ENCODE peak calls at places on chromosome 14, in eight cellular contexts. W, S, N, C, F, G, O and T are unnamed samples.

GRCh38 chr14:95524706-95525512 is 8.5 kb upstream of the SYNE3 start:
- DNase-seq in S (no peak), O (no peak), F (no peak), W (peak), C (no peak), N (peak), G (peak), T (no peak)

GRCh38 chr14:72291908-72292688 is 359.9 kb downstream of the RGS6 start:
- DNase-seq in O (no peak), N (peak), C (peak), W (peak), G (no peak), F (no peak), S (peak), T (peak)

GRCh38 chr14:77302926-77303325 is 17.8 kb downstream of the POMT2 start:
- DNase-seq in W (peak), G (no peak), C (no peak), N (peak), O (no peak), F (no peak), S (no peak), T (peak)

GRCh38 chr14:33465952-33466700 is 484.7 kb downstream of the EGLN3 start:
- DNase-seq in S (no peak), C (no peak), W (peak), F (no peak), O (no peak), G (no peak), N (no peak), T (no peak)

GRCh38 chr14:95137804-95138167 is 19.5 kb downstream of the DICER1 start:
- DNase-seq in C (no peak), S (no peak), G (no peak), O (no peak), W (peak), N (no peak), F (no peak), T (no peak)

GRCh38 chr14:103517626-103518415 is 4.8 kb downstream of the CKB start:
- DNase-seq in O (no peak), W (no peak), C (peak), S (no peak), G (no peak), N (no peak), F (no peak), T (no peak)

GRCh38 chr14:64221604-64222003 is 72.6 kb downstream of the ESR2 start:
- DNase-seq in O (no peak), S (no peak), G (no peak), C (no peak), F (no peak), N (no peak), W (no peak), T (no peak)

GRCh38 chr14:39169541-39169900 is 612 bp downstream of the TRAPPC6B start:
- DNase-seq in S (no peak), G (no peak), W (peak), F (no peak), O (no peak), N (no peak), C (peak), T (no peak)

GRCh38 chr14:68591786-68592185 is 201.1 kb downstream of the ZFP36L1 start:
- DNase-seq in W (no peak), F (peak), G (no peak), N (no peak), C (no peak), O (no peak), S (no peak), T (no peak)

GRCh38 chr14:71478542-71478941 is 453.7 kb upstream of the RGS6 start:
- DNase-seq in O (no peak), G (no peak), W (peak), F (no peak), C (no peak), S (no peak), N (peak), T (peak)

GRCh38 chr14:92470215-92470614 is 43.4 kb upstream of the RIN3 start:
- DNase-seq in S (no peak), F (no peak), G (no peak), C (no peak), W (peak), O (no peak), N (peak), T (peak)

GRCh38 chr14:73785834-73786631 is 65.6 kb upstream of the PTGR2 start:
- DNase-seq in N (peak), S (peak), W (peak), G (peak), O (peak), F (peak), C (peak), T (peak)

GRCh38 chr14:93709249-93709648 is 79.0 kb downstream of the PRIMA1 start:
- DNase-seq in C (no peak), O (no peak), G (no peak), F (no peak), N (no peak), S (no peak), W (no peak), T (peak)
- TF ChIP-seq CTCF in C (no peak), O (no peak), G (no peak), F (no peak), N (no peak), S (no peak), W (no peak), T (no peak)

DNA sequence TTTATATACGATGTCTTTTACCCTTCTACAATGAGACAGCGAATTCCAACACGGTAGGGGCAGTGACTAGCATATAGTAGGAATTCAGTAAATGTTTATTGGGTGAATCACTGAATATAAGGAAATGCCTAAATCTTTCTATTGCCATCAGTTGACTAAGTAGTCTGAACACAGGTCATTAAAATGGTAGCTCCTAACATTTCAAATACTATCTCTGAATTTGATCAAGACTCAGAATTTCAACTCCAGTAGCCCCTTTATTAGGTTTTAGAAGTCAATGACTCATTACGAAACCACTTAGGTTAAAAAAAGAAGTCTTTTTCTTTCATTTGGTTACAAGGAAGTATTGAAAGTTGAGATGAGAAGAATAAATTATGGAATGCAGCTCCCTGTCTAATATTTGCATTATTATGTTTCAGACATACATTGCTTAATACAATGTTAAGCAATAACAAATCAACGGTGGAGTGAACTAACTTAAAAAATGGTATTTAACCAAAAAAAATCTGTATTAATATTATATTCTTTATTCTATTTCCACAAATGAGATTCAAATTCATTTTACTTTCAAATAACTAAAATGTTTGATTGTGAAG is 302.8 kb downstream of the CEP128 start:
- DNase-seq in G (no peak), W (peak), O (no peak), N (peak), S (no peak), F (no peak), C (no peak), T (peak)
- H3K4me3 ChIP-seq in G (no peak), W (no peak), O (no peak), N (no peak), S (no peak), F (no peak), C (no peak), T (no peak)

GRCh38 chr14:61512508-61512907 is 182.8 kb upstream of the HIF1A start:
- DNase-seq in C (no peak), N (peak), W (peak), F (no peak), S (no peak), O (no peak), G (no peak), T (peak)

GRCh38 chr14:61510736-61511557 is 184.4 kb upstream of the HIF1A start:
- DNase-seq in F (no peak), G (no peak), C (no peak), N (no peak), S (no peak), W (no peak), O (no peak), T (no peak)

GRCh38 chr14:61511558-61511924 is 183.8 kb upstream of the HIF1A start:
- DNase-seq in N (no peak), W (no peak), S (peak), G (no peak), O (no peak), C (no peak), F (no peak), T (no peak)

GRCh38 chr14:61514006-61514830 is 181.1 kb upstream of the HIF1A start:
- DNase-seq in W (no peak), F (no peak), C (no peak), S (no peak), O (no peak), G (no peak), N (peak), T (peak)

DNA sequence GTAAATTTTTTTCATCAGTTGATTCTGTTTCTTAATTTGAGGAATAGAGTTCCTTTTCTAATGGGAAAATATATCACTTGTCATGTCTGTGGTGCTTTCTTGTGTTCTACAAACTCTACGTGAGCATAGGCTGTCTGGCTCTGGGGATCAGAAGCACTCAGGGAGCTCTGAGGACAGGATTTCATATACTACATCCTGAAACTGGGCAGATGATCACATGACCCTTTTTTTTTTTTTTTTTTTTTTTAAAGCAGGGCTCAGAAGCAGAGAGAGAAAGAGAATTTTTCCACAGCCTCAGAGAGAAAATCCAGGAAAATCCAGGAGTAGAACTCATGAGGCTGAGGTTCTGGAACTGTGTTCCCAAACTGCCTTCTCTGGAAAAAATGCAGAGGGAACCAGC is 183.3 kb upstream of the HIF1A start:
- DNase-seq in F (no peak), W (peak), G (no peak), N (no peak), O (no peak), C (no peak), S (no peak), T (peak)
- TF ChIP-seq CTCF in F (no peak), W (no peak), G (no peak), N (no peak), O (no peak), C (no peak), S (no peak), T (no peak)

GRCh38 chr14:22521449-22522239 is 67.4 kb downstream of the DAD1 start:
- DNase-seq in C (no peak), G (no peak), W (no peak), O (no peak), N (no peak), F (no peak), S (no peak), T (no peak)
- H3K4me3 ChIP-seq in C (no peak), G (no peak), W (no peak), O (no peak), N (no peak), F (no peak), S (no peak), T (no peak)

GRCh38 chr14:89953602-89954001 is 928 bp downstream of the EFCAB11 start:
- DNase-seq in O (no peak), F (no peak), N (no peak), G (no peak), S (no peak), W (no peak), C (no peak), T (no peak)

GRCh38 chr14:89955022-89955414 is 488 bp upstream of the EFCAB11 start:
- DNase-seq in F (no peak), S (no peak), C (no peak), O (no peak), W (no peak), N (no peak), G (peak), T (no peak)

GRCh38 chr14:89954045-89955021 is at the start of gene EFCAB11:
- DNase-seq in N (peak), W (peak), O (peak), C (peak), F (peak), G (peak), S (peak), T (peak)

GRCh38 chr14:89956294-89957009 is 725 bp downstream of the TDP1 start:
- DNase-seq in G (peak), N (peak), F (peak), W (peak), C (no peak), S (peak), O (peak), T (peak)

GRCh38 chr14:89955418-89956293 is at the start of gene TDP1:
- DNase-seq in F (peak), C (peak), W (peak), G (peak), N (peak), S (peak), O (peak), T (peak)
- TF ChIP-seq CTCF in F (no peak), C (peak), W (no peak), G (peak), N (peak), S (no peak), O (peak), T (no peak)

GRCh38 chr14:104968541-104969401 is 9.4 kb downstream of the AHNAK2 start:
- DNase-seq in F (peak), O (no peak), N (no peak), S (peak), W (peak), G (no peak), C (peak), T (peak)
- H3K4me3 ChIP-seq in F (peak), O (peak), N (no peak), S (peak), W (peak), G (peak), C (no peak), T (peak)

GRCh38 chr14:36091096-36091495 is 85.4 kb downstream of the PTCSC3 start:
- DNase-seq in N (peak), O (no peak), S (no peak), F (no peak), W (peak), G (no peak), C (no peak), T (peak)
- TF ChIP-seq CTCF in N (no peak), O (no peak), S (no peak), F (no peak), W (no peak), G (no peak), C (no peak), T (no peak)

GRCh38 chr14:23112359-23113178 is 6.5 kb downstream of the CEBPE start:
- DNase-seq in G (no peak), F (peak), N (no peak), C (no peak), O (no peak), S (no peak), W (no peak), T (no peak)

GRCh38 chr14:23115492-23115850 is 3.6 kb downstream of the CEBPE start:
- DNase-seq in S (no peak), F (peak), W (no peak), N (no peak), C (no peak), G (no peak), O (no peak), T (no peak)

GRCh38 chr14:23114120-23114458 is 5.0 kb downstream of the CEBPE start:
- DNase-seq in S (no peak), N (no peak), F (peak), O (no peak), W (no peak), G (no peak), C (no peak), T (no peak)

GRCh38 chr14:23114669-23115491 is 4.2 kb downstream of the CEBPE start:
- DNase-seq in F (peak), C (peak), W (peak), S (no peak), O (no peak), G (no peak), N (peak), T (peak)

DNA sequence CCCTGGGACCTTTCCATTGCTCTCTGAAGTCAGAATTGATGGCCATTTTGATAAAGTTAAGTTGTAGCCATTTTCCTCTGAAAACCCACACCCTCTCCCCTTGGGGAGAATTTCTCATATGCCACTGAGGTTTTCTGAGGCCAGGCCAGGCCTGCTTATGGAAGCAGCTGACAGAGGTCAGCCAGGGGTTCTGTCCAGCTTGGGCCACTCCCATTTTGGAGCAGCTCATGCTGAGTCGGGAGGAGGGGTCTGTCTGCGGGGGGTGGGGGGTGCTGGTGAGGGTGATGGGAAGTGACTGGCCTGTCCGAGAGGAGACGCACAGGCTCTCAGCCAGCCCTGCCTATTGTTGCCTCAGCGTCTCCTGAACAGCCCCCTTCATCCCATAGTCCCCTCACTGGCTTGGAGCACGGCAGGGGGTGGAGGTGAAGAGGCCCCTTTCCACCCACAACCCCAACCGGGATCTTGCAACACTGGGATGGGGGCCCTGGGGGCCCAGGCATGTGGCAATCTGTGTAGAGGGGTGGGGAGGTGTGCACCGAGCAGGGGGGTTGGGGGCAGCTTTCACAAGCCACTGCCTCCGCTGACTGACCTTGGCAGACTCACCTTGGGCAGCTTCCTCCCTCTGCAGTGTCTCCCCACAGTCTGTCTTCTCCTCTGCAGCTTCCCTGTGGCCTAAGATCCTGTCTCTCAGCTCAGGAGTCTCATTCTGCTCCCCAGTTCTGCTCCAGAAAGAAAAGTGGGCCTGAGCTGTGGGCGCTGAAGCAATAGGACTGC is 5.5 kb downstream of the CEBPE start:
- DNase-seq in W (peak), N (peak), C (no peak), F (peak), O (no peak), S (no peak), G (no peak), T (peak)
- H3K4me3 ChIP-seq in W (no peak), N (no peak), C (no peak), F (no peak), O (no peak), S (no peak), G (no peak), T (no peak)

DNA sequence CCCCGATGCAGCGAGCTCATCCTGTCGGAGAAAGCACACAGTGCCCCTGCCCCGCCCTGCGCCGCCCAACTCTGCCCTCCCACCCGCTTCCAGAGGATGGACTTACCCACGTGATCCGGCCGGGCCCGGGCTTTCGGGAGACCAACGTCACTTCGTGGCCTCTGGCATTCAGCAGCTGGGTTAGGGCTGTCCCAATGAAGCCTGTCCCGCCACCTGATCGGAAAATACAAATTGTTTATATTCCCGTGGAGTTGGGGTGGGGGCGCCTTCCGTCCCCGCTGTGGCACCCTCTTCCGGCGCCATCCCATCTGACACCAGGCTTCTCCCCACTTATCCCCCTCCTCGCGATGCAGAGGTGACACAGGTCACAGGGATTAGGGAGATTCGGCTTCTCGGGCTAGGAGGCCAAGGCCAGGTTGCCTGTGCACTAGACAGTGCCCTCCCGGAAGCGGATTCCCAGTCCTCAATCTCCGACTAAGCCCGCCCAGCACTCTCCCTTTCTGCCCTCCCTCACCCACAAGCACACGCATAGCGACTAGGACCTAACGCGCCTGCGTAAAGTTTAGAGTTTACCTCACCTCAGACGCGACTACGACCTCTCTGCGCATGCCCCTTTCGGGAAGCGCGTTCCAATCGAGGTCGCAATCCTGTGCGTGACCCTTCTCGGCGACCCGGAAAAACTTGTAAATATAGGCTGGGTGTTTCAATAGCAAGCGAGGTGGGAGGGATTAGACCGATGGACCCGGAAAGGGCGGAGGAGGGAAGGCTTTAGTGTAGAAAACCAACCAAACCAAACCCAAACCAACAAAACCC is at the start of gene SDR39U1:
- DNase-seq in G (peak), N (peak), C (peak), W (peak), S (peak), O (peak), F (peak), T (peak)
- TF ChIP-seq CTCF in G (no peak), N (no peak), C (no peak), W (no peak), S (no peak), O (no peak), F (peak), T (no peak)

DNA sequence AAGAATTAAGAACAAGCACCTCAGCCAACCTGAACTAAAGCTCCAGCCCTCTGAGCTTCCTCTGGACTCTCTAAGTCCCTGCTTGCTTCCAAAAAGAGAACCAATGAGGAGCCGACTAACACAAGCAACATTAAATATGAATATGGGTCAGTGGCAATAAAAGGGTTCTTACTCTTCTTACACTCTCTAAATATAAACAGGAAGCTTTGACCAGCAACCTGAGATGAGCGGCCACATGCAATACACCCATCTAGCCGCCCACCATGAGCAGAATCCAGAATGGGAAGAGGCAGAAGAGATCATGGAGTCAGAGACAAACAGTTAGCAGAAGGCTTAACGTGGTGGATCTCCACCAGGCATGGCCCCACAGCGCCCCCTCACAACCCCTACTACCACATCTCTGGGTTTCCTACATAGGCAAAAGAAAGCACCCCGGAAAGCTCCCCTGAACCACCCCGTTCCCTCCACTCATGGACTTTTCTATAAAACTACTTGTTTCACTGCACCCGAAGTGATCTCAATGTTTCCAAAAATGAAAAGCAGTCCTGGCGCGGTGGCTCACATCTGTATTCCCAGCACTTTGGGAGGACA is 59.4 kb downstream of the TTC7B start:
- DNase-seq in C (no peak), N (no peak), O (no peak), W (no peak), G (no peak), S (no peak), F (no peak), T (no peak)
- H3K4me3 ChIP-seq in C (no peak), N (no peak), O (no peak), W (no peak), G (no peak), S (no peak), F (no peak), T (no peak)